ENCODE peak calls at places on chromosomes 1 and 21, in ten cellular contexts. L is esophagus squamous epithelium, U is BE2C, E is pancreas, Y is cardiac muscle cell, G is tibial artery, Q is PC-3, C is ovary, P is uterus, S is heart left ventricle. X is an unnamed sample. For H3K9me3, the result is how much of the 10 kb centered on the place peaks cover.

GRCh38 chr1:31417148-31417547 is 4.1 kb downstream of the SERINC2 start:
- DNase-seq in L (no peak), U (no peak), E (no peak), Y (no peak), G (no peak), Q (no peak), C (no peak), P (no peak), S (no peak), X (no peak)

GRCh38 chr1:197413564-197413963 is 145.5 kb downstream of the CRB1 start:
- DNase-seq in L (no peak), U (no peak), E (no peak), Y (no peak), G (no peak), Q (no peak), C (no peak), P (no peak), S (no peak), X (no peak)

GRCh38 chr1:55703726-55704363 is 488.7 kb upstream of the USP24 start:
- DNase-seq in L (no peak), U (no peak), E (no peak), Y (no peak), G (no peak), Q (no peak), C (no peak), P (no peak), S (no peak), X (no peak)

GRCh38 chr1:171251042-171251740 is 2.9 kb downstream of the FMO1 start:
- DNase-seq in L (no peak), U (no peak), E (no peak), Y (peak), G (no peak), Q (peak), C (peak), P (no peak), S (no peak), X (no peak)

GRCh38 chr1:11804666-11805453 is 904 bp downstream of the MTHFR start:
- DNase-seq in L (no peak), U (no peak), E (peak), Y (peak), G (peak), Q (peak), C (peak), P (peak), S (peak), X (no peak)

GRCh38 chr1:983736-984475 is 2.0 kb upstream of the PERM1 start:
- DNase-seq in L (no peak), U (peak), E (peak), Y (peak), G (no peak), Q (peak), C (peak), P (peak), S (peak), X (peak)

GRCh38 chr1:102872526-102872925 is 235.8 kb downstream of the COL11A1 start:
- DNase-seq in L (no peak), U (no peak), E (no peak), Y (no peak), G (no peak), Q (no peak), C (no peak), P (no peak), S (no peak), X (no peak)

GRCh38 chr1:41397943-41398342 is 36.7 kb downstream of the FOXO6 start:
- DNase-seq in L (no peak), U (no peak), E (no peak), Y (no peak), G (no peak), Q (no peak), C (no peak), P (no peak), S (no peak), X (no peak)

GRCh38 chr1:156601892-156602291 is 613 bp upstream of the GPATCH4 start:
- DNase-seq in L (no peak), U (no peak), E (no peak), Y (no peak), G (no peak), Q (no peak), C (no peak), P (no peak), S (no peak), X (no peak)

GRCh38 chr1:116821763-116822162 is 67.5 kb downstream of the CD2 start:
- DNase-seq in L (no peak), U (no peak), E (no peak), Y (no peak), G (no peak), Q (no peak), C (no peak), P (no peak), S (no peak), X (no peak)

GRCh38 chr1:211492511-211493132 is 660 bp upstream of the RD3 start:
- DNase-seq in L (no peak), U (peak), E (no peak), Y (no peak), G (no peak), Q (no peak), C (no peak), P (no peak), S (no peak), X (no peak)

GRCh38 chr21:17911628-17912027 is 92.5 kb upstream of the C21orf91 start:
- DNase-seq in L (no peak), U (no peak), E (no peak), Y (no peak), G (no peak), Q (peak), C (no peak), P (no peak), S (no peak), X (no peak)

GRCh38 chr1:218346391-218347204 is 1.5 kb downstream of the TGFB2 start:
- DNase-seq in L (no peak), U (no peak), E (no peak), Y (peak), G (no peak), Q (peak), C (peak), P (peak), S (no peak), X (peak)

GRCh38 chr1:227766653-227767277 is 31.5 kb downstream of the SNAP47 start:
- DNase-seq in L (no peak), U (no peak), E (no peak), Y (no peak), G (no peak), Q (no peak), C (no peak), P (no peak), S (no peak), X (no peak)

GRCh38 chr1:204837440-204838084 is 33.1 kb upstream of the NFASC start:
- DNase-seq in L (no peak), U (no peak), E (no peak), Y (peak), G (no peak), Q (peak), C (peak), P (peak), S (peak), X (peak)

GRCh38 chr1:206430031-206430983 is 40.0 kb upstream of the IKBKE start:
- DNase-seq in L (no peak), U (no peak), E (no peak), Y (peak), G (no peak), Q (peak), C (peak), P (no peak), S (no peak), X (peak)

GRCh38 chr1:20185834-20186782 is at the start of the genes PLA2G2C and UBXN10:
- DNase-seq in L (no peak), U (peak), E (peak), Y (peak), G (no peak), Q (no peak), C (peak), P (peak), S (peak), X (peak)

GRCh38 chr1:167148388-167148787 is 54.5 kb downstream of the STYXL2 start:
- DNase-seq in L (no peak), U (no peak), E (no peak), Y (no peak), G (no peak), Q (no peak), C (no peak), P (no peak), S (no peak), X (no peak)

GRCh38 chr1:28374297-28374696 is 4.8 kb downstream of the PHACTR4 start:
- DNase-seq in L (no peak), U (no peak), E (no peak), Y (no peak), G (no peak), Q (no peak), C (no peak), P (no peak), S (no peak), X (no peak)

GRCh38 chr21:34204481-34205439 is 131.4 kb downstream of the MRPS6 start:
- DNase-seq in L (no peak), U (peak), E (no peak), Y (no peak), G (no peak), Q (no peak), C (no peak), P (no peak), S (no peak), X (no peak)

GRCh38 chr21:26469789-26470188 is 103.3 kb downstream of the CYYR1 start:
- DNase-seq in L (no peak), U (no peak), E (no peak), Y (peak), G (peak), Q (peak), C (no peak), P (peak), S (no peak), X (no peak)

GRCh38 chr1:32172621-32173245 is 6.7 kb upstream of the TXLNA start:
- DNase-seq in L (no peak), U (no peak), E (no peak), Y (peak), G (no peak), Q (peak), C (no peak), P (no peak), S (no peak), X (no peak)

GRCh38 chr1:107267489-107267888 is 126.7 kb downstream of the NTNG1 start:
- DNase-seq in L (no peak), U (no peak), E (no peak), Y (no peak), G (no peak), Q (no peak), C (no peak), P (no peak), S (no peak), X (no peak)

GRCh38 chr1:165306543-165307434 is 49.7 kb downstream of the LMX1A start:
- DNase-seq in L (no peak), U (no peak), E (no peak), Y (no peak), G (no peak), Q (no peak), C (no peak), P (no peak), S (no peak), X (no peak)

GRCh38 chr1:94898486-94899385 is 28.2 kb downstream of the CNN3 start:
- DNase-seq in L (no peak), U (no peak), E (no peak), Y (no peak), G (no peak), Q (peak), C (no peak), P (no peak), S (no peak), X (no peak)

GRCh38 chr1:169483500-169483966 is 2.2 kb downstream of the SLC19A2 start:
- DNase-seq in L (no peak), U (no peak), E (peak), Y (peak), G (peak), Q (peak), C (no peak), P (no peak), S (peak), X (no peak)

GRCh38 chr1:230878584-230878975 is 10.3 kb upstream of the C1orf198 start:
- DNase-seq in L (no peak), U (no peak), E (no peak), Y (peak), G (peak), Q (no peak), C (no peak), P (peak), S (no peak), X (no peak)

GRCh38 chr1:89743788-89744187 is 77.0 kb upstream of the LRRC8D start:
- DNase-seq in L (no peak), U (no peak), E (no peak), Y (no peak), G (no peak), Q (no peak), C (no peak), P (no peak), S (no peak), X (no peak)

GRCh38 chr1:24849653-24850295 is 80.3 kb downstream of the RUNX3 start:
- DNase-seq in L (no peak), U (peak), E (no peak), Y (peak), G (no peak), Q (peak), C (no peak), P (no peak), S (no peak), X (no peak)

GRCh38 chr1:83761084-83761760 is 237.7 kb downstream of the TTLL7 start:
- DNase-seq in L (no peak), U (no peak), E (no peak), Y (no peak), G (no peak), Q (no peak), C (no peak), P (no peak), S (no peak), X (no peak)

GRCh38 chr1:220991959-220992704 is 112.9 kb downstream of the HLX start:
- DNase-seq in L (no peak), U (peak), E (no peak), Y (peak), G (no peak), Q (no peak), C (no peak), P (peak), S (no peak), X (no peak)

GRCh38 chr1:39672551-39672947 is 642 bp upstream of the NT5C1A start:
- DNase-seq in L (no peak), U (peak), E (no peak), Y (peak), G (no peak), Q (no peak), C (peak), P (no peak), S (no peak), X (no peak)
- H3K4me3 ChIP-seq in L (peak), U (peak), E (no peak), Y (peak), G (peak), Q (no peak), C (no peak), P (peak), S (peak), X (no peak)

GRCh38 chr1:154329152-154329521 is 3.8 kb downstream of the ATP8B2 start:
- DNase-seq in L (no peak), U (no peak), E (no peak), Y (no peak), G (no peak), Q (no peak), C (no peak), P (no peak), S (no peak), X (no peak)
- TF ChIP-seq CTCF in L (no peak), U (peak), E (no peak), Y (peak), G (peak), Q (peak), C (no peak), P (no peak), S (no peak), X (peak)

GRCh38 chr21:42227909-42228708 is 9.2 kb downstream of the ABCG1 start:
- DNase-seq in L (peak), U (peak), E (peak), Y (peak), G (peak), Q (peak), C (peak), P (peak), S (peak), X (peak)
- H3K9me3 ChIP-seq in L (under half), U (under half), E (under half), Y (under half), G (under half), Q (under half), C (under half), P (under half), S (under half), X (under half)

GRCh38 chr1:101238681-101239094 is 1.9 kb downstream of the S1PR1 start:
- DNase-seq in L (no peak), U (peak), E (peak), Y (peak), G (peak), Q (peak), C (peak), P (peak), S (peak), X (peak)
- H3K4me3 ChIP-seq in L (peak), U (peak), E (no peak), Y (peak), G (peak), Q (peak), C (no peak), P (peak), S (peak), X (no peak)

X was measured in Caco-2.